ENCODE peak calls at places on chromosomes 11 and 22, in four cellular contexts. D is stimulated activated naive B cell treated with anti-CD40 and anti-IgM and Interleukin-4, amounts not matched to agents 10 μg/mL and 1 μg/mL and 100 μg/mL, for 72 hours; B is HFF-Myc; P is prostate gland. N is an unnamed sample.

GRCh38 chr22:22944268-22944985 is 56.8 kb downstream of the IGLL5 start:
- DNase-seq in P (no peak), D (no peak), B (no peak), N (no peak)

GRCh38 chr11:118658372-118659313 is 20.8 kb downstream of the TREH start:
- DNase-seq in B (no peak), P (no peak), D (no peak), N (no peak)

GRCh38 chr22:28917747-28918543 is 34.6 kb downstream of the ZNRF3 start:
- DNase-seq in D (no peak), B (no peak), P (no peak), N (no peak)

GRCh38 chr11:127640822-127641485 is 640.4 kb upstream of the KIRREL3 start:
- DNase-seq in B (no peak), P (no peak), D (no peak), N (no peak)

GRCh38 chr11:125070699-125071254 is 7.7 kb downstream of the SLC37A2 start:
- DNase-seq in P (no peak), D (peak; percentile 66), B (no peak), N (peak; percentile 43)

GRCh38 chr11:110434952-110435779 is 5.4 kb downstream of the FDX1 start:
- DNase-seq in D (no peak), P (no peak), B (no peak), N (no peak)

GRCh38 chr11:77687088-77687487 is 49.5 kb upstream of the CLNS1A start:
- DNase-seq in P (no peak), B (no peak), D (no peak), N (no peak)

GRCh38 chr11:23236846-23237550 is 376.7 kb upstream of the CCDC179 start:
- DNase-seq in P (no peak), B (no peak), D (no peak), N (no peak)

GRCh38 chr11:58618215-58618614 is 4.2 kb upstream of the CNTF start:
- DNase-seq in P (no peak), B (no peak), D (no peak), N (no peak)

GRCh38 chr22:18060646-18061620 is 16.9 kb upstream of the PEX26 start:
- DNase-seq in P (no peak), B (no peak), D (no peak), N (no peak)

GRCh38 chr22:41799486-41800347 is 762 bp upstream of the CCDC134 start:
- DNase-seq in P (peak; percentile 15), D (peak; percentile 24), B (no peak), N (no peak)

GRCh38 chr11:2806351-2807058 is 79.1 kb downstream of the CDKN1C start:
- DNase-seq in P (no peak), D (no peak), B (no peak), N (no peak)

GRCh38 chr11:12539570-12539969 is 134.7 kb upstream of the TEAD1 start:
- DNase-seq in D (no peak), B (peak; percentile 86), P (no peak), N (no peak)

GRCh38 chr22:50209893-50210292 is 9.1 kb downstream of the SELENOO start:
- DNase-seq in B (peak; percentile 36), D (no peak), P (peak; percentile 57), N (no peak)

GRCh38 chr22:50460942-50461341 is 13.9 kb downstream of the SBF1 start:
- DNase-seq in B (no peak), D (no peak), P (peak; percentile 69), N (no peak)

GRCh38 chr11:119249671-119250010 is 43.5 kb downstream of the CBL start:
- DNase-seq in B (no peak), D (no peak), P (no peak), N (no peak)

GRCh38 chr11:114928260-114928870 is 250.0 kb downstream of the NXPE2 start:
- DNase-seq in D (no peak), B (no peak), P (no peak), N (no peak)

GRCh38 chr11:5689551-5689983 is at the start of gene TRIM22:
- DNase-seq in P (peak; percentile 38), D (peak; percentile 39), B (peak; percentile 24), N (peak; percentile 89)

GRCh38 chr11:133078591-133079179 is 453.6 kb downstream of the OPCML start:
- DNase-seq in D (no peak), B (no peak), P (peak; percentile 16), N (peak; percentile 5)

GRCh38 chr11:133215529-133216230 is 316.6 kb downstream of the OPCML start:
- DNase-seq in B (no peak), P (no peak), D (no peak), N (no peak)

GRCh38 chr11:2466069-2466801 is 21.4 kb downstream of the KCNQ1 start:
- DNase-seq in D (no peak), B (no peak), P (no peak), N (no peak)

GRCh38 chr11:36114095-36114494 is 170.2 kb downstream of the LDLRAD3 start:
- DNase-seq in D (no peak), B (no peak), P (no peak), N (no peak)

GRCh38 chr22:45470871-45471270 is 31.8 kb upstream of the FBLN1 start:
- DNase-seq in P (no peak), D (no peak), B (no peak), N (no peak)

GRCh38 chr11:125916683-125917337 is 12.5 kb downstream of the DDX25 start:
- DNase-seq in B (no peak), P (no peak), D (no peak), N (no peak)

GRCh38 chr11:15649371-15650104 is 534.8 kb downstream of the INSC start:
- DNase-seq in P (no peak), B (no peak), D (no peak), N (no peak)

GRCh38 chr11:65576232-65576866 is 496 bp downstream of the EHBP1L1 start:
- DNase-seq in P (no peak), B (no peak), D (no peak), N (no peak)

GRCh38 chr22:20206709-20207215 is 55.9 kb upstream of the CCDC188 start:
- DNase-seq in B (no peak), D (no peak), P (no peak), N (no peak)

GRCh38 chr11:69554849-69555248 is 73.4 kb downstream of the LINC01488 start:
- DNase-seq in D (no peak), P (no peak), B (no peak), N (no peak)

GRCh38 chr11:126115820-126116319 is 53.2 kb upstream of the CDON start:
- DNase-seq in P (peak; percentile 84), D (no peak), B (peak; percentile 79), N (no peak)

GRCh38 chr11:65424200-65425104 is 1.9 kb downstream of the NEAT1 start:
- DNase-seq in D (peak; percentile 66), B (no peak), P (no peak), N (no peak)

GRCh38 chr22:42901790-42902508 is 44.9 kb upstream of the ARFGAP3 start:
- DNase-seq in B (no peak), P (no peak), D (no peak), N (no peak)

GRCh38 chr11:829116-829945 is 1.6 kb downstream of the CRACR2B start:
- DNase-seq in P (no peak), B (no peak), D (no peak), N (no peak)

GRCh38 chr11:76729214-76729613 is 53.9 kb upstream of the TSKU start:
- DNase-seq in B (no peak), D (no peak), P (no peak), N (no peak)

GRCh38 chr11:693415-693831 is 1.6 kb downstream of the DEAF1 start:
- DNase-seq in B (no peak), P (no peak), D (no peak), N (no peak)

GRCh38 chr22:20550851-20551744 is 43.7 kb downstream of the MED15 start:
- DNase-seq in D (peak; percentile 54), P (no peak), B (no peak), N (no peak)

GRCh38 chr11:93784935-93785360 is 866 bp downstream of the MED17 start:
- DNase-seq in B (no peak), D (no peak), P (no peak), N (no peak)

GRCh38 chr22:30903876-30904460 is 64.6 kb downstream of the MORC2 start:
- DNase-seq in P (no peak), B (no peak), D (no peak), N (no peak)

GRCh38 chr22:26479792-26480610 is 3.6 kb downstream of the HPS4 start:
- DNase-seq in P (peak; percentile 63), D (no peak), B (no peak), N (no peak)

N was measured in GM12864.